ENCODE peak calls at places on chromosome 6, in eight cellular contexts. One of them, this sample, is unnamed.

GRCh38 chr6:106334646-106335448 is 9.3 kb upstream of the ATG5 start:
- DNase-seq in A549: peak
- DNase-seq in stomach: peak
- DNase-seq in IMR-90: peak
- DNase-seq in Peyer's patch: peak
- DNase-seq in adrenal gland: peak
- DNase-seq in tibial nerve: no peak
- DNase-seq in uterus: peak
- DNase-seq in this sample: peak

GRCh38 chr6:124887872-124888580 is 74.2 kb upstream of the RNF217 start:
- DNase-seq in A549: no peak
- DNase-seq in stomach: no peak
- DNase-seq in IMR-90: no peak
- DNase-seq in Peyer's patch: no peak
- DNase-seq in adrenal gland: no peak
- DNase-seq in tibial nerve: no peak
- DNase-seq in uterus: no peak
- DNase-seq in this sample: no peak

GRCh38 chr6:169234634-169235033 is 19.0 kb downstream of the THBS2 start:
- DNase-seq in A549: no peak
- DNase-seq in stomach: peak
- DNase-seq in IMR-90: no peak
- DNase-seq in Peyer's patch: no peak
- DNase-seq in adrenal gland: peak
- DNase-seq in tibial nerve: no peak
- DNase-seq in uterus: no peak
- DNase-seq in this sample: no peak

GRCh38 chr6:39387785-39388184 is 65.3 kb upstream of the KCNK16 start:
- DNase-seq in A549: no peak
- DNase-seq in stomach: no peak
- DNase-seq in IMR-90: no peak
- DNase-seq in Peyer's patch: no peak
- DNase-seq in adrenal gland: no peak
- DNase-seq in tibial nerve: no peak
- DNase-seq in uterus: no peak
- DNase-seq in this sample: no peak

GRCh38 chr6:86017236-86017635 is 374.6 kb upstream of the SYNCRIP start:
- DNase-seq in A549: no peak
- DNase-seq in stomach: no peak
- DNase-seq in IMR-90: no peak
- DNase-seq in Peyer's patch: no peak
- DNase-seq in adrenal gland: no peak
- DNase-seq in tibial nerve: no peak
- DNase-seq in uterus: no peak
- DNase-seq in this sample: no peak

GRCh38 chr6:140571139-140571538 is 1196.7 kb upstream of the CITED2 start:
- DNase-seq in A549: no peak
- DNase-seq in stomach: no peak
- DNase-seq in IMR-90: peak
- DNase-seq in Peyer's patch: no peak
- DNase-seq in adrenal gland: no peak
- DNase-seq in tibial nerve: no peak
- DNase-seq in uterus: no peak
- DNase-seq in this sample: no peak

GRCh38 chr6:104325341-104326172 is 534.2 kb downstream of the HACE1 start:
- DNase-seq in A549: peak
- DNase-seq in stomach: no peak
- DNase-seq in IMR-90: no peak
- DNase-seq in Peyer's patch: no peak
- DNase-seq in adrenal gland: peak
- DNase-seq in tibial nerve: no peak
- DNase-seq in uterus: no peak
- DNase-seq in this sample: no peak

GRCh38 chr6:41651246-41651961 is 13.1 kb downstream of the MDFI start:
- DNase-seq in A549: no peak
- DNase-seq in stomach: no peak
- DNase-seq in IMR-90: no peak
- DNase-seq in Peyer's patch: no peak
- DNase-seq in adrenal gland: no peak
- DNase-seq in tibial nerve: no peak
- DNase-seq in uterus: no peak
- DNase-seq in this sample: no peak

GRCh38 chr6:156421933-156422332 is 355.2 kb upstream of the ARID1B start:
- DNase-seq in A549: no peak
- DNase-seq in stomach: no peak
- DNase-seq in IMR-90: no peak
- DNase-seq in Peyer's patch: no peak
- DNase-seq in adrenal gland: no peak
- DNase-seq in tibial nerve: no peak
- DNase-seq in uterus: no peak
- DNase-seq in this sample: no peak

GRCh38 chr6:99822741-99823512 is 171.1 kb downstream of the MCHR2 start:
- DNase-seq in A549: peak
- DNase-seq in stomach: no peak
- DNase-seq in IMR-90: peak
- DNase-seq in Peyer's patch: peak
- DNase-seq in adrenal gland: no peak
- DNase-seq in tibial nerve: no peak
- DNase-seq in uterus: no peak
- DNase-seq in this sample: no peak
- H3K4me3 ChIP-seq in A549: no peak
- H3K4me3 ChIP-seq in stomach: no peak
- H3K4me3 ChIP-seq in IMR-90: peak
- H3K4me3 ChIP-seq in Peyer's patch: no peak
- H3K4me3 ChIP-seq in adrenal gland: no peak
- H3K4me3 ChIP-seq in tibial nerve: no peak
- H3K4me3 ChIP-seq in uterus: no peak
- H3K4me3 ChIP-seq in this sample: no peak

GRCh38 chr6:127869183-127869582 is 31.7 kb downstream of the THEMIS start:
- DNase-seq in A549: no peak
- DNase-seq in stomach: no peak
- DNase-seq in IMR-90: no peak
- DNase-seq in Peyer's patch: no peak
- DNase-seq in adrenal gland: no peak
- DNase-seq in tibial nerve: no peak
- DNase-seq in uterus: no peak
- DNase-seq in this sample: no peak

GRCh38 chr6:127866766-127867165 is 34.1 kb downstream of the THEMIS start:
- DNase-seq in A549: no peak
- DNase-seq in stomach: no peak
- DNase-seq in IMR-90: no peak
- DNase-seq in Peyer's patch: no peak
- DNase-seq in adrenal gland: no peak
- DNase-seq in tibial nerve: no peak
- DNase-seq in uterus: no peak
- DNase-seq in this sample: no peak

GRCh38 chr6:127865108-127865507 is 35.8 kb downstream of the THEMIS start:
- DNase-seq in A549: no peak
- DNase-seq in stomach: no peak
- DNase-seq in IMR-90: no peak
- DNase-seq in Peyer's patch: no peak
- DNase-seq in adrenal gland: no peak
- DNase-seq in tibial nerve: no peak
- DNase-seq in uterus: no peak
- DNase-seq in this sample: no peak

GRCh38 chr6:127868338-127868737 is 32.5 kb downstream of the THEMIS start:
- DNase-seq in A549: no peak
- DNase-seq in stomach: no peak
- DNase-seq in IMR-90: no peak
- DNase-seq in Peyer's patch: no peak
- DNase-seq in adrenal gland: no peak
- DNase-seq in tibial nerve: no peak
- DNase-seq in uterus: no peak
- DNase-seq in this sample: no peak

DNA sequence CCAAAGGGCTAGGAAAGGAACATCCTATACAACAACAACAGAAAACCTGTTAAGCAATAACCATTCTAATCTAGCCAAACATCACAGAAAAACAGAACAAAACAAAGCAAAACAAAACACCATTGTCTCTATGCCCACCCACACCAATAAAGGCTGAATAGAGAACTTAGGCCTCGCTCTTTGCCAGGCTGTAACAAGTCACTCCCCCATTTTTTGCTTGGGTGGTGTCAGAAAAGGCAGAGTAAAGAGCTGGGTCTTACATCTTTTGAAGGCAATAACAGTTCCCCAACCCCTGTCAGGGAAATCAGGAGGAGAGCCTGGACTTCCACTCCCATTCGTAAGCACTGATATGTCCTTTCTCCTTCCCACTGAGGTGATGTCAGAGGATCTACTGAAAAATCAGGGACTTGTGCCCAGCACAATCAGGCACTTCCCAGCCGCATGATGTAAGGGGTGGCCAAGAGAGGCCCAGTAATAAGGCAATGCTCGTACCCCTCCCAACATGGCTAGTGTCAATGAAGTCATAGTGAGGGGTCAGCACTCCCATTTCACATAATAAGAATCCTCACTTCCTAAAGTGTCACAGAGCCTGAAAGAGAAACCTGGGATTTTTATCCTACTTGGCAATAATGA is 31.0 kb downstream of the THEMIS start:
- DNase-seq in A549: no peak
- DNase-seq in stomach: no peak
- DNase-seq in IMR-90: no peak
- DNase-seq in Peyer's patch: no peak
- DNase-seq in adrenal gland: no peak
- DNase-seq in tibial nerve: no peak
- DNase-seq in uterus: no peak
- DNase-seq in this sample: no peak
- H3K27ac ChIP-seq in A549: no peak
- H3K27ac ChIP-seq in stomach: no peak
- H3K27ac ChIP-seq in IMR-90: no peak
- H3K27ac ChIP-seq in Peyer's patch: no peak
- H3K27ac ChIP-seq in adrenal gland: no peak
- H3K27ac ChIP-seq in tibial nerve: no peak
- H3K27ac ChIP-seq in uterus: no peak
- H3K27ac ChIP-seq in this sample: no peak

DNA sequence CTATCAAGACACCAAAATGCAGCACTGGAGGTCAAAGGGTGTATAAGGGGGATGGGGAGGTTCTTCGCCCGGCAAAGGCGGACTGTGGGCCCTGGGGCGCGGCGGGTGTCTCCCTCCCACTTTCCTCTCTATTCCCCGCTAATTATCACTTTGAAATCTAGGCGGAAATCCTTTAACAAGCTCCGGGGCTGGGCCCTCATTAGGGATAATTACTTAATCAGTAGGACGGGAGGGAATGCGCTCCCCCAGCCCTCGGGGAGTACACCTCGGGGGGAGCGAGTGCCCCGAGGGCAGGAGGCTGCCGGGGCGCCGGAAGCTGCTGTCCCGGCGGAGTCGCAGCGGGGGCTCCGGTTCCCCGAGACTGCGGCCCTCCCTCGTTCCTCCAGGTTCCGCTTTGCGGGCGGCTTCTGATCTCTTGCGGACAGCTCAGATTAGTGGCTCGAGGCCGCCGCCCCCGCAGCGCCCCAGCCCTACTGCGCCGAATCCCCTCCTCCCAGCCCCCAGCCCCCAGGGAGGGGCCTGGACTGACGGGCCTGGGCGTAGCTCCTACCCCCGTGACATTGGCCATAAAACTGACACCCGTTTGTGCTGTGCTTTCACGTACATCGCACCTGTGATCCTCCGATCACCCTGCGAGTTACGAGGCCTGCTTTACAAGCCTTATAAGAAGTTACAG is 14.7 kb downstream of the MUCL3 start:
- DNase-seq in A549: no peak
- DNase-seq in stomach: peak
- DNase-seq in IMR-90: peak
- DNase-seq in Peyer's patch: peak
- DNase-seq in adrenal gland: peak
- DNase-seq in tibial nerve: no peak
- DNase-seq in uterus: peak
- DNase-seq in this sample: no peak
- TF ChIP-seq POLR2A in A549: no peak
- TF ChIP-seq POLR2A in stomach: no peak
- TF ChIP-seq POLR2A in IMR-90: no peak
- TF ChIP-seq POLR2A in Peyer's patch: no peak
- TF ChIP-seq POLR2A in adrenal gland: no peak
- TF ChIP-seq POLR2A in tibial nerve: no peak
- TF ChIP-seq POLR2A in uterus: no peak
- TF ChIP-seq POLR2A in this sample: no peak

GRCh38 chr6:10425973-10426780 is 11.3 kb upstream of the TFAP2A start:
- DNase-seq in A549: no peak
- DNase-seq in stomach: peak
- DNase-seq in IMR-90: no peak
- DNase-seq in Peyer's patch: no peak
- DNase-seq in adrenal gland: peak
- DNase-seq in tibial nerve: no peak
- DNase-seq in uterus: no peak
- DNase-seq in this sample: peak

GRCh38 chr6:10424005-10424404 is 9.1 kb upstream of the TFAP2A start:
- DNase-seq in A549: no peak
- DNase-seq in stomach: no peak
- DNase-seq in IMR-90: no peak
- DNase-seq in Peyer's patch: no peak
- DNase-seq in adrenal gland: no peak
- DNase-seq in tibial nerve: no peak
- DNase-seq in uterus: no peak
- DNase-seq in this sample: no peak

GRCh38 chr6:10426781-10427279 is 12.0 kb upstream of the TFAP2A start:
- DNase-seq in A549: no peak
- DNase-seq in stomach: no peak
- DNase-seq in IMR-90: no peak
- DNase-seq in Peyer's patch: no peak
- DNase-seq in adrenal gland: no peak
- DNase-seq in tibial nerve: no peak
- DNase-seq in uterus: no peak
- DNase-seq in this sample: no peak

GRCh38 chr6:10422282-10423034 is 7.6 kb upstream of the TFAP2A start:
- DNase-seq in A549: no peak
- DNase-seq in stomach: no peak
- DNase-seq in IMR-90: no peak
- DNase-seq in Peyer's patch: no peak
- DNase-seq in adrenal gland: no peak
- DNase-seq in tibial nerve: no peak
- DNase-seq in uterus: no peak
- DNase-seq in this sample: no peak

GRCh38 chr6:10425177-10425972 is 10.5 kb upstream of the TFAP2A start:
- DNase-seq in A549: no peak
- DNase-seq in stomach: no peak
- DNase-seq in IMR-90: no peak
- DNase-seq in Peyer's patch: no peak
- DNase-seq in adrenal gland: no peak
- DNase-seq in tibial nerve: no peak
- DNase-seq in uterus: no peak
- DNase-seq in this sample: no peak
- H3K4me3 ChIP-seq in A549: no peak
- H3K4me3 ChIP-seq in stomach: peak
- H3K4me3 ChIP-seq in IMR-90: peak
- H3K4me3 ChIP-seq in Peyer's patch: peak
- H3K4me3 ChIP-seq in adrenal gland: peak
- H3K4me3 ChIP-seq in tibial nerve: peak
- H3K4me3 ChIP-seq in uterus: no peak
- H3K4me3 ChIP-seq in this sample: peak

GRCh38 chr6:137248702-137249101 is 29.5 kb upstream of the IFNGR1 start:
- DNase-seq in A549: no peak
- DNase-seq in stomach: no peak
- DNase-seq in IMR-90: no peak
- DNase-seq in Peyer's patch: no peak
- DNase-seq in adrenal gland: no peak
- DNase-seq in tibial nerve: no peak
- DNase-seq in uterus: no peak
- DNase-seq in this sample: no peak
- H3K27ac ChIP-seq in A549: peak
- H3K27ac ChIP-seq in stomach: no peak
- H3K27ac ChIP-seq in IMR-90: no peak
- H3K27ac ChIP-seq in Peyer's patch: peak
- H3K27ac ChIP-seq in adrenal gland: no peak
- H3K27ac ChIP-seq in tibial nerve: no peak
- H3K27ac ChIP-seq in uterus: peak
- H3K27ac ChIP-seq in this sample: peak